ENCODE peak calls at places on chromosomes 16 and 17, in six cellular contexts. C is EL; N is stimulated activated CD8-positive, alpha-beta memory T cell treated with anti-CD3 and anti-CD28 coated beads, Interleukin-15, amount 100 ng/mL, for 48 hours; K is uterus; O is RCC 7860; H is effector CD4-positive, alpha-beta T cell. W is an unnamed sample.

GRCh38 chr17:49610883-49611584 is 35.4 kb downstream of the NXPH3 start:
- DNase-seq in C (no peak), H (no peak), O (no peak), K (peak), N (no peak), W (no peak)

GRCh38 chr17:39166437-39167335 is 725 bp upstream of the ARL5C start:
- DNase-seq in N (no peak), C (no peak), K (no peak), H (no peak), O (no peak), W (peak)

GRCh38 chr17:10842658-10843057 is 4.8 kb upstream of the PIRT start:
- DNase-seq in N (no peak), H (no peak), C (no peak), K (no peak), O (no peak), W (no peak)

GRCh38 chr17:33523577-33523981 is 230.5 kb upstream of the ASIC2 start:
- DNase-seq in O (no peak), N (no peak), H (no peak), K (peak), C (no peak), W (no peak)

GRCh38 chr16:84595052-84595481 is 22.8 kb downstream of the COTL1 start:
- DNase-seq in K (no peak), N (no peak), C (no peak), O (no peak), H (no peak), W (no peak)

GRCh38 chr17:75619506-75620431 is 13.5 kb upstream of the SMIM5 start:
- DNase-seq in H (no peak), O (peak), K (no peak), C (peak), N (no peak), W (no peak)

GRCh38 chr16:1579214-1579613 is 32.7 kb downstream of the IFT140 start:
- DNase-seq in K (no peak), N (no peak), H (no peak), C (no peak), O (no peak), W (no peak)

GRCh38 chr17:77471984-77472836 is 331.4 kb downstream of the SEC14L1 start:
- DNase-seq in K (peak), H (no peak), C (peak), O (no peak), N (no peak), W (peak)

GRCh38 chr16:21599994-21600773 is 807 bp downstream of the METTL9 start:
- DNase-seq in H (peak), N (no peak), K (no peak), O (no peak), C (peak), W (no peak)

GRCh38 chr16:27690604-27691003 is 140.7 kb downstream of the KATNIP start:
- DNase-seq in N (no peak), O (no peak), H (no peak), K (no peak), C (peak), W (no peak)

GRCh38 chr17:2087597-2088211 is 32.8 kb downstream of the HIC1 start:
- DNase-seq in C (no peak), N (peak), H (no peak), O (no peak), K (peak), W (no peak)

GRCh38 chr17:10729334-10730193 is at the start of gene TMEM220:
- DNase-seq in N (peak), O (no peak), H (no peak), K (peak), C (peak), W (no peak)

GRCh38 chr17:250487-251300 is 69.2 kb upstream of the DOC2B start:
- DNase-seq in K (peak), O (no peak), N (no peak), H (no peak), C (no peak), W (no peak)

GRCh38 chr17:57941384-57942370 is 13.5 kb downstream of the CUEDC1 start:
- DNase-seq in C (no peak), O (no peak), H (no peak), K (no peak), N (no peak), W (no peak)

GRCh38 chr16:62205459-62205858 is 169.2 kb upstream of the CDH8 start:
- DNase-seq in N (no peak), H (no peak), C (no peak), K (no peak), O (no peak), W (no peak)

GRCh38 chr16:89281829-89282228 is 64.3 kb downstream of the ZNF778 start:
- DNase-seq in H (no peak), O (no peak), K (no peak), C (no peak), N (no peak), W (no peak)

GRCh38 chr16:1729026-1729425 is 23.0 kb downstream of the MAPK8IP3 start:
- DNase-seq in C (no peak), O (no peak), H (no peak), K (no peak), N (no peak), W (no peak)

GRCh38 chr16:15807603-15808009 is 49.2 kb downstream of the MYH11 start:
- DNase-seq in C (no peak), N (no peak), H (no peak), O (no peak), K (peak), W (no peak)

GRCh38 chr17:32523827-32524552 is 37.2 kb downstream of the CDK5R1 start:
- DNase-seq in O (no peak), C (no peak), N (no peak), H (no peak), K (no peak), W (no peak)

GRCh38 chr17:38617967-38618760 is 12.4 kb upstream of the SRCIN1 start:
- DNase-seq in K (no peak), N (no peak), H (no peak), C (no peak), O (no peak), W (no peak)

GRCh38 chr17:15377200-15377599 is 35.8 kb upstream of the TEKT3 start:
- DNase-seq in C (peak), K (peak), O (peak), H (no peak), N (no peak), W (no peak)

GRCh38 chr16:84689126-84689525 is 10.7 kb upstream of the USP10 start:
- DNase-seq in H (no peak), C (peak), N (no peak), K (no peak), O (peak), W (no peak)

GRCh38 chr16:86343111-86343642 is 167.2 kb upstream of the FOXF1 start:
- DNase-seq in H (no peak), O (no peak), N (no peak), K (peak), C (peak), W (no peak)

GRCh38 chr17:27326585-27326984 is 32.7 kb downstream of the WSB1 start:
- DNase-seq in C (no peak), K (no peak), N (no peak), H (no peak), O (no peak), W (no peak)

GRCh38 chr17:68768804-68769203 is 167.6 kb upstream of the FAM20A start:
- DNase-seq in N (no peak), K (no peak), O (no peak), H (no peak), C (no peak), W (no peak)

GRCh38 chr17:57403241-57403640 is 146.9 kb downstream of the MSI2 start:
- DNase-seq in N (no peak), H (no peak), K (no peak), O (no peak), C (no peak), W (no peak)

GRCh38 chr17:17784599-17785264 is 52.1 kb downstream of the SREBF1 start:
- DNase-seq in O (no peak), C (no peak), K (no peak), N (no peak), H (no peak), W (no peak)

GRCh38 chr16:24944206-24944605 is 71.0 kb downstream of the ARHGAP17 start:
- DNase-seq in H (no peak), O (no peak), N (no peak), C (no peak), K (no peak), W (no peak)

GRCh38 chr17:48491527-48492273 is 39.1 kb downstream of the HOXB1 start:
- DNase-seq in K (no peak), N (no peak), C (no peak), O (no peak), H (no peak), W (no peak)

GRCh38 chr16:67641779-67642708 is 2.9 kb upstream of the CARMIL2 start:
- DNase-seq in C (no peak), N (no peak), K (no peak), O (no peak), H (no peak), W (no peak)

GRCh38 chr16:63618896-63619295 is 1503.0 kb downstream of the CDH11 start:
- DNase-seq in O (no peak), C (no peak), N (no peak), K (no peak), H (no peak), W (no peak)

GRCh38 chr17:27353469-27354050 is 59.6 kb downstream of the WSB1 start:
- DNase-seq in K (peak), C (peak), N (peak), H (peak), O (peak), W (no peak)

GRCh38 chr16:31221357-31222160 is 4.6 kb upstream of the PYDC1 start:
- DNase-seq in N (no peak), O (no peak), C (no peak), K (no peak), H (no peak), W (no peak)

GRCh38 chr17:78442648-78443128 is 64.2 kb downstream of the PGS1 start:
- DNase-seq in O (no peak), H (no peak), N (peak), C (no peak), K (peak), W (no peak)

GRCh38 chr17:39701012-39701783 is 1.3 kb downstream of the ERBB2 start:
- DNase-seq in C (no peak), H (no peak), O (no peak), K (no peak), N (no peak), W (no peak)

GRCh38 chr16:7303014-7303676 is 29.5 kb upstream of the RBFOX1 start:
- DNase-seq in C (no peak), O (no peak), K (no peak), H (no peak), N (no peak), W (no peak)

GRCh38 chr17:4738136-4739121 is 1.2 kb upstream of the ZMYND15 start:
- DNase-seq in C (no peak), K (no peak), H (peak), N (no peak), O (no peak), W (no peak)

W was measured in NCI-H187.